ENCODE peak calls at places on chromosomes 2 and 18, in ten cellular contexts. I is Calu3; D is naive thymus-derived CD8-positive, alpha-beta T cell; L is fibroblast of pulmonary artery; X is SK-MEL-5; P is MCF 10A; F is activated T-cell treated with anti-CD3 and anti-CD28 coated beads, Interleukin-2, amount 50 U/mL, for 1 hour; N is NCI-H82; Y is CD4-positive, alpha-beta memory T cell; R is choroid plexus epithelial cell. Z is an unnamed sample.

GRCh38 chr2:235087812-235088607 is 136.2 kb downstream of the SH3BP4 start:
- DNase-seq in D (no peak), Y (no peak), F (no peak), R (peak), P (no peak), N (no peak), L (peak), I (peak), X (no peak), Z (peak)

GRCh38 chr2:210553371-210553770 is 3.0 kb upstream of the CPS1 start:
- DNase-seq in X (peak), F (no peak), R (peak), L (peak), I (peak), Y (no peak), D (no peak), N (no peak), P (peak), Z (peak)

GRCh38 chr2:218958276-218958675 is 1.2 kb upstream of the CDK5R2 start:
- DNase-seq in L (no peak), I (no peak), D (no peak), P (no peak), Y (no peak), R (no peak), N (no peak), F (no peak), X (no peak), Z (no peak)

GRCh38 chr2:218149865-218150264 is 16.9 kb downstream of the CXCR1 start:
- DNase-seq in I (no peak), F (no peak), Y (no peak), R (no peak), X (no peak), P (no peak), D (no peak), L (no peak), N (no peak), Z (no peak)

GRCh38 chr2:233098615-233099014 is 38.5 kb downstream of the INPP5D start:
- DNase-seq in F (no peak), N (peak), R (peak), P (peak), X (peak), Y (no peak), D (no peak), I (peak), L (peak), Z (no peak)

GRCh38 chr2:113202305-113203216 is 28.8 kb downstream of the PSD4 start:
- DNase-seq in P (no peak), Y (no peak), N (no peak), I (no peak), D (no peak), F (no peak), R (no peak), L (no peak), X (no peak), Z (peak)

GRCh38 chr2:45004569-45005181 is 4.6 kb downstream of the SIX2 start:
- DNase-seq in Y (no peak), D (no peak), R (no peak), P (no peak), I (no peak), L (peak), F (no peak), N (no peak), X (no peak), Z (peak)

GRCh38 chr2:65164379-65165023 is 34.6 kb upstream of the RAB1A start:
- DNase-seq in Y (no peak), L (no peak), I (no peak), F (no peak), R (no peak), X (no peak), D (no peak), P (no peak), N (no peak), Z (peak)

GRCh38 chr2:187655001-187655400 is 100.8 kb upstream of the TFPI start:
- DNase-seq in R (no peak), Y (no peak), L (no peak), X (no peak), P (no peak), N (no peak), I (no peak), F (no peak), D (no peak), Z (no peak)

GRCh38 chr18:74146756-74147155 is 878 bp downstream of the FBXO15 start:
- DNase-seq in N (no peak), Y (no peak), D (no peak), I (no peak), F (no peak), X (no peak), L (no peak), P (no peak), R (peak), Z (peak)

GRCh38 chr2:168336786-168337388 is 89.5 kb upstream of the STK39 start:
- DNase-seq in R (peak), X (peak), I (peak), L (no peak), P (peak), F (peak), D (peak), Y (peak), N (peak), Z (peak)

GRCh38 chr18:9565407-9565806 is 49.0 kb downstream of the PPP4R1 start:
- DNase-seq in N (no peak), I (no peak), F (no peak), D (no peak), R (no peak), P (no peak), Y (no peak), L (no peak), X (no peak), Z (peak)

GRCh38 chr2:147603434-147604225 is 241.2 kb upstream of the ACVR2A start:
- DNase-seq in L (no peak), P (no peak), Y (no peak), D (no peak), I (no peak), R (no peak), X (no peak), N (no peak), F (no peak), Z (no peak)

GRCh38 chr2:236993-237539 is 26.8 kb downstream of the SH3YL1 start:
- DNase-seq in X (no peak), F (no peak), D (no peak), P (no peak), R (no peak), L (no peak), I (no peak), Y (no peak), N (no peak), Z (no peak)

GRCh38 chr2:99680946-99681345 is 191.1 kb upstream of the REV1 start:
- DNase-seq in X (no peak), R (peak), L (no peak), F (no peak), Y (no peak), D (no peak), N (no peak), P (peak), I (no peak), Z (no peak)

GRCh38 chr2:120879401-120880295 is 144.0 kb downstream of the GLI2 start:
- DNase-seq in P (no peak), Y (no peak), L (no peak), D (no peak), R (no peak), I (no peak), F (no peak), N (peak), X (peak), Z (peak)

GRCh38 chr2:85769236-85769986 is 15.6 kb downstream of the ATOH8 start:
- DNase-seq in R (no peak), N (peak), X (peak), P (no peak), F (no peak), L (no peak), I (peak), D (no peak), Y (no peak), Z (no peak)

GRCh38 chr2:185745864-185746859 is 7.6 kb downstream of the FSIP2 start:
- DNase-seq in Y (no peak), D (no peak), P (no peak), F (no peak), I (no peak), R (no peak), L (no peak), X (no peak), N (no peak), Z (no peak)

GRCh38 chr18:58800582-58800981 is 64.1 kb upstream of the ZNF532 start:
- DNase-seq in R (no peak), Y (no peak), N (no peak), X (no peak), I (no peak), P (no peak), L (no peak), F (no peak), D (no peak), Z (no peak)

GRCh38 chr2:109609352-109610024 is 4.3 kb downstream of the SEPTIN10 start:
- DNase-seq in Y (no peak), F (no peak), D (no peak), P (peak), I (no peak), L (peak), N (no peak), R (peak), X (no peak), Z (peak)

GRCh38 chr2:24399434-24400206 is 39.3 kb upstream of the ITSN2 start:
- DNase-seq in I (no peak), F (no peak), Y (no peak), R (no peak), P (no peak), L (no peak), X (no peak), N (peak), D (no peak), Z (no peak)

GRCh38 chr2:227545990-227546389 is 52.7 kb upstream of the SCYGR2 start:
- DNase-seq in D (no peak), N (no peak), L (no peak), I (peak), F (no peak), R (no peak), Y (peak), X (peak), P (peak), Z (no peak)

GRCh38 chr2:128421286-128421685 is 102.6 kb upstream of the HS6ST1 start:
- DNase-seq in Y (no peak), N (no peak), P (no peak), F (no peak), X (no peak), D (no peak), L (no peak), I (no peak), R (no peak), Z (no peak)

GRCh38 chr2:96305979-96306308 is 598 bp upstream of the SNRNP200 start:
- DNase-seq in D (no peak), R (no peak), N (peak), I (no peak), P (no peak), Y (no peak), F (no peak), X (peak), L (no peak), Z (peak)

GRCh38 chr2:120369250-120369649 is 23.3 kb downstream of the INHBB start:
- DNase-seq in I (no peak), X (no peak), F (no peak), D (no peak), P (no peak), Y (no peak), R (no peak), N (no peak), L (no peak), Z (no peak)

GRCh38 chr18:67864677-67865340 is 348.3 kb upstream of the DSEL start:
- DNase-seq in N (no peak), D (no peak), F (no peak), Y (no peak), X (no peak), P (peak), I (no peak), L (peak), R (peak), Z (peak)

GRCh38 chr2:68426446-68426845 is 40.6 kb downstream of the FBXO48 start:
- DNase-seq in P (no peak), R (no peak), F (no peak), D (no peak), X (no peak), N (no peak), I (no peak), Y (no peak), L (no peak), Z (no peak)

GRCh38 chr18:5851998-5852397 is 43.3 kb downstream of the TMEM200C start:
- DNase-seq in Y (no peak), F (no peak), I (no peak), L (no peak), N (no peak), P (no peak), R (peak), X (peak), D (no peak), Z (no peak)

GRCh38 chr2:72210470-72210869 is 62.8 kb upstream of the CYP26B1 start:
- DNase-seq in F (no peak), R (peak), D (no peak), I (peak), N (no peak), L (no peak), P (peak), Y (no peak), X (no peak), Z (peak)

GRCh38 chr2:184646177-184646576 is 47.8 kb downstream of the ZNF804A start:
- DNase-seq in N (no peak), P (peak), R (peak), L (peak), X (no peak), I (peak), D (no peak), Y (no peak), F (no peak), Z (peak)

Z was measured in astrocyte of the hippocampus.